ENCODE peak calls at places on chromosomes 11 and 22, in seven cellular contexts. O, X, H, T, M, Z and E are unnamed samples.

GRCh38 chr11:65606876-65607613 is 7.0 kb downstream of the MAP3K11 start:
- DNase-seq in O (peak), X (peak), H (no peak), T (no peak), M (peak), Z (peak), E (no peak)

GRCh38 chr22:48554893-48555552 is 1272.7 kb downstream of the BRD1 start:
- DNase-seq in O (no peak), X (no peak), H (no peak), T (peak), M (no peak), Z (no peak), E (no peak)

GRCh38 chr11:101583180-101584128 is at the start of gene TRPC6:
- DNase-seq in O (peak), X (peak), H (no peak), T (peak), M (no peak), Z (peak), E (no peak)

GRCh38 chr11:77879218-77879617 is 58.3 kb downstream of the AAMDC start:
- DNase-seq in O (no peak), X (no peak), H (peak), T (peak), M (no peak), Z (peak), E (no peak)

GRCh38 chr22:37282385-37282677 is at the start of gene CYTH4:
- DNase-seq in O (peak), X (peak), H (no peak), T (no peak), M (peak), Z (no peak), E (peak)

GRCh38 chr11:104694259-104695070 is 203.8 kb downstream of the CASP12 start:
- DNase-seq in O (no peak), X (no peak), H (no peak), T (no peak), M (no peak), Z (peak), E (no peak)

GRCh38 chr22:45483918-45484499 is 18.7 kb upstream of the FBLN1 start:
- DNase-seq in O (no peak), X (peak), H (no peak), T (no peak), M (no peak), Z (no peak), E (no peak)

GRCh38 chr11:134751161-134751560 is 339.1 kb upstream of the B3GAT1 start:
- DNase-seq in O (no peak), X (peak), H (no peak), T (no peak), M (peak), Z (no peak), E (no peak)

GRCh38 chr22:39960791-39961746 is 872 bp downstream of the TMA7B start:
- DNase-seq in O (no peak), X (peak), H (no peak), T (no peak), M (peak), Z (peak), E (no peak)

GRCh38 chr22:45878051-45878764 is 98.8 kb downstream of the WNT7B start:
- DNase-seq in O (peak), X (peak), H (peak), T (peak), M (peak), Z (no peak), E (no peak)

GRCh38 chr11:79054636-79055035 is 386.2 kb downstream of the TENM4 start:
- DNase-seq in O (no peak), X (no peak), H (no peak), T (peak), M (no peak), Z (peak), E (no peak)

GRCh38 chr22:42993651-42994275 is 21.2 kb downstream of the PACSIN2 start:
- DNase-seq in O (no peak), X (no peak), H (no peak), T (no peak), M (no peak), Z (peak), E (no peak)

GRCh38 chr11:27933992-27934829 is 173.7 kb downstream of the KIF18A start:
- DNase-seq in O (no peak), X (no peak), H (no peak), T (peak), M (no peak), Z (peak), E (no peak)

GRCh38 chr22:20205964-20206708 is 55.3 kb upstream of the CCDC188 start:
- DNase-seq in O (peak), X (peak), H (no peak), T (peak), M (peak), Z (peak), E (peak)

GRCh38 chr11:14361951-14362350 is 3.0 kb upstream of the RRAS2 start:
- DNase-seq in O (no peak), X (no peak), H (no peak), T (no peak), M (no peak), Z (no peak), E (no peak)

GRCh38 chr11:67316882-67317364 is 13.6 kb downstream of the SSH3 start:
- DNase-seq in O (no peak), X (no peak), H (no peak), T (peak), M (no peak), Z (peak), E (no peak)

GRCh38 chr11:97683733-97684132 is 1293.9 kb downstream of the JRKL start:
- DNase-seq in O (no peak), X (no peak), H (no peak), T (peak), M (no peak), Z (no peak), E (no peak)

GRCh38 chr22:25622011-25622410 is 57.5 kb downstream of the GRK3 start:
- DNase-seq in O (no peak), X (no peak), H (no peak), T (no peak), M (no peak), Z (no peak), E (no peak)

GRCh38 chr11:102520514-102520913 is 10.0 kb downstream of the MMP7 start:
- DNase-seq in O (no peak), X (no peak), H (no peak), T (no peak), M (no peak), Z (no peak), E (no peak)

GRCh38 chr11:111479666-111480065 is 32.5 kb downstream of the BTG4 start:
- DNase-seq in O (no peak), X (no peak), H (no peak), T (no peak), M (no peak), Z (no peak), E (no peak)

GRCh38 chr11:10293423-10294288 is at the start of gene SBF2:
- DNase-seq in O (peak), X (peak), H (peak), T (peak), M (peak), Z (peak), E (peak)

GRCh38 chr11:115168686-115169085 is 335.5 kb downstream of the CADM1 start:
- DNase-seq in O (no peak), X (no peak), H (no peak), T (no peak), M (no peak), Z (no peak), E (no peak)

GRCh38 chr22:22928666-22929380 is 41.2 kb downstream of the IGLL5 start:
- DNase-seq in O (no peak), X (peak), H (no peak), T (no peak), M (no peak), Z (peak), E (no peak)